ENCODE peak calls at places on chromosomes 7 and 10, in four cellular contexts. S is cardiac muscle cell, F is BE2C, K is PC-9. W is an unnamed sample.

GRCh38 chr10:101035916-101036702 is 5.1 kb downstream of the SFXN3 start:
- DNase-seq in K (no peak), F (no peak), S (no peak), W (no peak)

GRCh38 chr10:132960071-132960472 is 17.7 kb upstream of the CFAP46 start:
- DNase-seq in S (peak; percentile 29), K (no peak), F (no peak), W (no peak)

GRCh38 chr10:79374312-79375191 is 27.3 kb downstream of the PPIF start:
- DNase-seq in K (peak; percentile 63), S (peak; percentile 84), F (peak; percentile 75), W (no peak)

GRCh38 chr7:135001390-135002165 is 15.3 kb downstream of the AGBL3 start:
- DNase-seq in F (no peak), K (no peak), S (no peak), W (no peak)

GRCh38 chr10:1050145-1050544 is 1.2 kb upstream of the IDI1 start:
- DNase-seq in K (no peak), F (peak; percentile 42), S (peak; percentile 38), W (no peak)

GRCh38 chr7:11552676-11553075 is 279.3 kb downstream of the THSD7A start:
- DNase-seq in S (no peak), F (peak; percentile 63), K (no peak), W (no peak)

GRCh38 chr10:91162050-91162494 is 58.4 kb upstream of the PCGF5 start:
- DNase-seq in S (no peak), K (no peak), F (no peak), W (no peak)

GRCh38 chr10:48767752-48768450 is 83.2 kb downstream of the WDFY4 start:
- DNase-seq in F (no peak), K (no peak), S (no peak), W (no peak)

GRCh38 chr7:111929258-111929657 is 276.9 kb downstream of the DOCK4 start:
- DNase-seq in S (no peak), F (no peak), K (no peak), W (no peak)

GRCh38 chr7:85074992-85075391 is 111.9 kb downstream of the SEMA3D start:
- DNase-seq in K (no peak), S (no peak), F (no peak), W (no peak)

GRCh38 chr10:80070068-80070467 is 8.4 kb upstream of the TMEM254 start:
- DNase-seq in F (no peak), S (no peak), K (no peak), W (no peak)

GRCh38 chr10:110382695-110383094 is 78.0 kb upstream of the SMNDC1 start:
- DNase-seq in K (no peak), S (no peak), F (no peak), W (no peak)

GRCh38 chr7:115038158-115038557 is 116.3 kb downstream of the MDFIC start:
- DNase-seq in S (no peak), K (peak; percentile 69), F (no peak), W (no peak)

GRCh38 chr7:131835141-131835540 is 278.7 kb upstream of the PODXL start:
- DNase-seq in S (no peak), K (no peak), F (no peak), W (no peak)

GRCh38 chr10:80464557-80465466 is 10.7 kb downstream of the TSPAN14 start:
- DNase-seq in K (no peak), F (no peak), S (peak; percentile 46), W (no peak)

GRCh38 chr10:58701398-58702135 is 188.9 kb downstream of the BICC1 start:
- DNase-seq in F (no peak), S (no peak), K (no peak), W (peak; percentile 74)

GRCh38 chr7:23467731-23468720 is 2.3 kb downstream of the IGF2BP3 start:
- DNase-seq in F (peak; percentile 36), K (peak; percentile 69), S (peak; percentile 78), W (no peak)

GRCh38 chr10:73910764-73911552 is at the start of gene PLAU:
- DNase-seq in K (no peak), S (peak; percentile 69), F (peak; percentile 46), W (no peak)

GRCh38 chr10:106705576-106706526 is 458.7 kb downstream of the SORCS1 start:
- DNase-seq in K (no peak), S (peak; percentile 84), F (peak; percentile 80), W (no peak)

GRCh38 chr7:75727881-75728592 is 10.7 kb downstream of the HIP1 start:
- DNase-seq in F (no peak), S (no peak), K (peak; percentile 57), W (no peak)

GRCh38 chr7:1744296-1745017 is 74.4 kb downstream of the ELFN1 start:
- DNase-seq in F (no peak), S (no peak), K (no peak), W (no peak)

GRCh38 chr10:67976292-67977245 is 92.1 kb downstream of the SIRT1 start:
- DNase-seq in K (no peak), S (no peak), F (no peak), W (no peak)

GRCh38 chr10:78451592-78451991 is 417.9 kb downstream of the RPS24 start:
- DNase-seq in F (peak; percentile 76), K (no peak), S (no peak), W (no peak)

GRCh38 chr10:123651421-123652047 is 14.6 kb upstream of the GPR26 start:
- DNase-seq in K (no peak), F (no peak), S (no peak), W (no peak)

GRCh38 chr10:69858201-69858600 is 56.5 kb downstream of the COL13A1 start:
- DNase-seq in K (no peak), S (no peak), F (no peak), W (no peak)

GRCh38 chr7:70400829-70401380 is 731.0 kb upstream of the GALNT17 start:
- DNase-seq in S (no peak), F (no peak), K (no peak), W (no peak)

GRCh38 chr7:47512481-47513176 is 69.3 kb downstream of the TNS3 start:
- DNase-seq in S (no peak), F (no peak), K (peak; percentile 74), W (no peak)

GRCh38 chr10:72009430-72010081 is 45.4 kb downstream of the CHST3 start:
- DNase-seq in S (peak; percentile 29), F (peak; percentile 84), K (no peak), W (peak; percentile 88)

GRCh38 chr10:72008096-72008933 is 44.1 kb downstream of the CHST3 start:
- DNase-seq in K (no peak), F (no peak), S (no peak), W (no peak)

GRCh38 chr10:72010234-72010992 is 46.2 kb downstream of the CHST3 start:
- DNase-seq in F (no peak), S (no peak), K (no peak), W (no peak)

GRCh38 chr10:72007246-72007892 is 43.2 kb downstream of the CHST3 start:
- DNase-seq in K (peak; percentile 12), S (no peak), F (no peak), W (no peak)

GRCh38 chr10:72009062-72009429 is 44.9 kb downstream of the CHST3 start:
- DNase-seq in K (no peak), F (no peak), S (no peak), W (no peak)
- TF ChIP-seq CTCF in K (no peak), F (no peak), S (no peak), W (no peak)

DNA sequence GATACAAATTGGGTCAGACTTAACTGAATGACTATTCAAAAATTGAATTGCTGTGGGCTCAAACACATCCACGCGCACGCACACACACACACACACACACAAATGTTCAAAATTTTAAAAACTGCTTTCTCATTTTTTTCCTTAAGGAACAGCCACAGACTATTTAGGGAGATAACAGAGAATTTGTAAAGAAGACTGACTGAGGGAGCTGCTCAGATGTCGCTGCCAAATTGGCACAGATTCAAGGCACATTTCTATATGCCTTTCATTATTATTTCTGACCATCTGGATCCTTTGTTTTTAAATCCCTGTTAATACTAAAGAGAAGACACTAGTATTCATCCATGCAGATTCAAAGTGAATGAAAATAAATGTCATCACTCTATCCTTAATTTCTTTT is 154.8 kb downstream of the DGKB start:
- DNase-seq in F (peak; percentile 9), S (no peak), K (no peak), W (no peak)
- H3K4me3 ChIP-seq in F (no peak overlapping the region), S (no peak overlapping the region), K (no peak overlapping the region), W (no peak overlapping the region)

GRCh38 chr10:125739994-125740679 is 20.6 kb downstream of the EDRF1 start:
- DNase-seq in K (no peak), F (no peak), S (no peak), W (no peak)

GRCh38 chr10:125734148-125734547 is 14.6 kb downstream of the EDRF1 start:
- DNase-seq in K (no peak), F (no peak), S (no peak), W (no peak)

GRCh38 chr10:125734823-125735222 is 15.3 kb downstream of the EDRF1 start:
- DNase-seq in F (no peak), S (no peak), K (no peak), W (no peak)
- TF ChIP-seq CTCF in F (no peak), S (no peak), K (peak; percentile 24), W (no peak)

DNA sequence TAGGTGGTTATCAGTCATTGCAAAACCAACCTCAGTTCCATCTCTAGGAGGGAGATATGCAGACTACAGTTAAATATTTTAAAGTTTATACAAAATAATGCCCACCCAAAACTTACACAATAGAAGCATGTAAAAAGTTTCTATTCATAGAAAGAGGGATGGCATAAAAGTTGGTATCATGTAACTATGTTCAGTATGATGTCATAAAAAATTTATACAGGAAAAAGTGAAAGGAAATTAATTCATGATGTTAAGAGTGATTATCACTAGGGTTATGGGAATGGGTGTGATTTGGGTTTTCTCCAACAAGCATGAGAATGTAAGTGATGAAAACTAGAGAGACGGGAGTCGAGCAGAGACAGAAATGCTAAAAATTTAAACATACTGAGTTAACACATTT is 52.8 kb downstream of the GDI2 start:
- DNase-seq in S (no peak), K (no peak), F (no peak), W (no peak)
- H3K4me3 ChIP-seq in S (no peak overlapping the region), K (no peak overlapping the region), F (no peak overlapping the region), W (no peak overlapping the region)

DNA sequence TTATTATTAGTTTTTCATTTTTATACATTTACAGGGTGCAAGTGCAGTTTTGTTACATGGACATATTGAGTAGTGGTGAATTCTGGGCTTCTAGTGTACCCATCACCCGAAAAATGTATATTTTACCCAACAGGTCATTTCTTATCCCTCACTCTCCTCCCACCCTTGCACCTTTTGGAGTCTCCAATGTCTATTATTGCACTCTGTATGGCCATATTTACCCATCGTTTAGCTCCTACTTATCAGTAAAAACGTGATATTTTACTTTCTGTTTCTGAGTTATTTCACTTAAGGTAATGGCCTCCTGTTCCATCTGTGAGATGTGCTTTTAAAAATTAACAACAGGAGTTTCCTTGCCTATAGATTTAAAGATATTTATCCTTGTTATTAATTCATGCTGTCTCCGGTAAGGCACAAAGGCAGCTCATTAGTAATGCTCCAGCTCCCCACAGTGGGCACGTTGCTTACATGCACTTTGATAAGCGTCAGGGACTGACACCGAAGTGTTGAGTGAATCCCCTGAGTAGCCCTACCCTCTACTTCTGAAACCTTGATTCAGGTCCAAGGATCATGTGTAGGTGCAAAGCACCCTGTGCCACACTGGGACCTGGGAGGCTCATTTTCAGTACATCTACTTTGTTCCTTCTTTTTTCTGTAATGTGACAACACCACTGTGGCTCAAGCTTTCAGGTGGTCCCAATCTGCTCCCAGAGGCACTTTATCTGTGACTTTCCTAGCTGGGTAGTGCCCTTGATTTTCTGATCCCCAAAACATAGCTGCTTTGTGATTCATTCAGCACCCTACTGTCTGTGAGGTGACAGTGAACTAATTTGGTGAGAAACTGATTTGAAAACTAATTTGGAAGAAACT is 27.3 kb downstream of the HYAL4 start:
- DNase-seq in F (peak; percentile 62), S (peak; percentile 75), K (peak; percentile 40), W (no peak)
- TF ChIP-seq CTCF in F (peak; percentile 76), S (peak; percentile 66), K (peak; percentile 59), W (peak; percentile 27)

W was measured in AG04449.